ENCODE peak calls at places on chromosome 20, in eight cellular contexts. S is lower leg skin, X is AG10803, C is astrocyte, R is hepatocyte, G is cardiac muscle cell, J is stomach, I is left ventricle myocardium inferior. Z is an unnamed sample.

GRCh38 chr20:17910828-17911294 is 57.7 kb downstream of the SNX5 start:
- DNase-seq in S (no peak), X (peak), C (peak), R (peak), G (peak), J (no peak), I (peak), Z (no peak)

GRCh38 chr20:2799688-2800589 is 488 bp downstream of the CPXM1 start:
- DNase-seq in S (peak), X (no peak), C (no peak), R (peak), G (peak), J (no peak), I (no peak), Z (no peak)

GRCh38 chr20:1997483-1998192 is 3.8 kb upstream of the PDYN start:
- DNase-seq in S (peak), X (no peak), C (no peak), R (no peak), G (no peak), J (no peak), I (no peak), Z (no peak)

GRCh38 chr20:17645546-17646208 is 36.4 kb downstream of the RRBP1 start:
- DNase-seq in S (no peak), X (peak), C (no peak), R (no peak), G (no peak), J (no peak), I (no peak), Z (no peak)

GRCh38 chr20:62550087-62550565 is 74.3 kb upstream of the GATA5 start:
- DNase-seq in S (no peak), X (no peak), C (no peak), R (no peak), G (no peak), J (no peak), I (peak), Z (no peak)

GRCh38 chr20:48776306-48776705 is 51.5 kb downstream of the PREX1 start:
- DNase-seq in S (no peak), X (peak), C (peak), R (no peak), G (peak), J (no peak), I (no peak), Z (no peak)

GRCh38 chr20:46057856-46058655 is 29.0 kb downstream of the SLC12A5 start:
- DNase-seq in S (peak), X (peak), C (peak), R (peak), G (peak), J (peak), I (peak), Z (no peak)

GRCh38 chr20:61162506-61162905 is 89.6 kb upstream of the CDH4 start:
- DNase-seq in S (peak), X (no peak), C (no peak), R (no peak), G (no peak), J (no peak), I (no peak), Z (no peak)

GRCh38 chr20:57698191-57698866 is 11.5 kb downstream of the PMEPA1 start:
- DNase-seq in S (no peak), X (peak), C (peak), R (peak), G (peak), J (peak), I (no peak), Z (no peak)

GRCh38 chr20:21206571-21206970 is 80.7 kb downstream of the KIZ start:
- DNase-seq in S (no peak), X (no peak), C (no peak), R (no peak), G (no peak), J (no peak), I (no peak), Z (no peak)

GRCh38 chr20:23192469-23192868 is 106.3 kb upstream of the CD93 start:
- DNase-seq in S (no peak), X (no peak), C (no peak), R (no peak), G (no peak), J (no peak), I (no peak), Z (no peak)

GRCh38 chr20:3452690-3453089 is 18.1 kb upstream of the ATRN start:
- DNase-seq in S (no peak), X (no peak), C (no peak), R (no peak), G (no peak), J (no peak), I (no peak), Z (no peak)

GRCh38 chr20:44154521-44155001 is 32.4 kb downstream of the JPH2 start:
- DNase-seq in S (no peak), X (peak), C (peak), R (no peak), G (no peak), J (no peak), I (no peak), Z (no peak)

GRCh38 chr20:16662462-16662861 is 67.4 kb upstream of the SNRPB2 start:
- DNase-seq in S (no peak), X (no peak), C (no peak), R (no peak), G (no peak), J (no peak), I (no peak), Z (no peak)

GRCh38 chr20:14148042-14148441 is 152.7 kb downstream of the MACROD2 start:
- DNase-seq in S (no peak), X (no peak), C (peak), R (no peak), G (peak), J (no peak), I (no peak), Z (no peak)

GRCh38 chr20:54524849-54525248 is 49.5 kb downstream of the DOK5 start:
- DNase-seq in S (no peak), X (no peak), C (no peak), R (no peak), G (no peak), J (no peak), I (no peak), Z (no peak)
- TF ChIP-seq CTCF in S (no peak), X (no peak), C (no peak), R (no peak), G (no peak), J (no peak), I (no peak), Z (no peak)

GRCh38 chr20:47215653-47216397 is 140.7 kb downstream of the ZMYND8 start:
- DNase-seq in S (no peak), X (no peak), C (no peak), R (no peak), G (no peak), J (no peak), I (no peak), Z (no peak)
- H3K4me3 ChIP-seq in S (no peak), X (no peak), C (no peak), R (no peak), G (no peak), J (no peak), I (no peak), Z (no peak)

GRCh38 chr20:36666181-36666740 is 20.3 kb upstream of the SLA2 start:
- DNase-seq in S (no peak), X (peak), C (no peak), R (no peak), G (peak), J (no peak), I (no peak), Z (no peak)
- TF ChIP-seq CTCF in S (no peak), X (peak), C (no peak), R (peak), G (peak), J (no peak), I (peak), Z (peak)

GRCh38 chr20:41051426-41051825 is 22.8 kb downstream of the TOP1 start:
- DNase-seq in S (no peak), X (no peak), C (no peak), R (no peak), G (no peak), J (no peak), I (no peak), Z (no peak)
- H3K4me3 ChIP-seq in S (no peak), X (no peak), C (no peak), R (no peak), G (no peak), J (no peak), I (no peak), Z (no peak)

DNA sequence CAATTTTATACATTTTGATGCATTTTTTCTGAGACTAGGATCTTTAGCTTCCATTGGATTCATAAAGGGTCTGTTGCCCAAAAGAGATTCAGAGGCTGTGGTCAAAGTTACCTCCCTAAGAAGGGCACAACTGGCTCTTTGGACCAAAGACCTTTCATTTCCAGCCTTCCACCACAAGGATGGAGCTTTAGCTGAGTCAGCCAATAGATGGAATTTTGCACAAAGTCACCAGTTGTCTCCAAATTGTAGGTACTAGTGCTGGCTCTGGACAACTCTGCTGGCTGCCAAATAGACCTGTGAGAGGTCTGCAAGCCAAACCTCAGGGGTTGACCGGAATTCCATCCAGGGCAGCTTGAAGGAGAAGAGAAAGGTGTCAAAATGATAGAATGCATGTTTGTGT is 555 bp downstream of the BPIFA1 start:
- DNase-seq in S (no peak), X (no peak), C (no peak), R (no peak), G (no peak), J (no peak), I (no peak), Z (no peak)
- TF ChIP-seq CTCF in S (no peak), X (no peak), C (no peak), R (no peak), G (no peak), J (no peak), I (no peak), Z (no peak)

GRCh38 chr20:63738687-63739128 is 868 bp upstream of the SLC2A4RG start:
- DNase-seq in S (peak), X (peak), C (no peak), R (peak), G (peak), J (peak), I (peak), Z (no peak)

GRCh38 chr20:63739129-63740069 is at the start of gene SLC2A4RG:
- DNase-seq in S (peak), X (peak), C (peak), R (peak), G (peak), J (peak), I (peak), Z (no peak)

GRCh38 chr20:63736893-63737689 is 627 bp downstream of the LIME1 start:
- DNase-seq in S (peak), X (no peak), C (no peak), R (peak), G (no peak), J (no peak), I (no peak), Z (no peak)

GRCh38 chr20:63737690-63737939 is 1.2 kb downstream of the LIME1 start:
- DNase-seq in S (no peak), X (no peak), C (no peak), R (no peak), G (no peak), J (no peak), I (no peak), Z (no peak)

GRCh38 chr20:63737940-63738686 is 1.5 kb upstream of the SLC2A4RG start:
- DNase-seq in S (peak), X (no peak), C (no peak), R (peak), G (no peak), J (no peak), I (no peak), Z (no peak)
- H3K4me3 ChIP-seq in S (no peak), X (no peak), C (no peak), R (no peak), G (peak), J (peak), I (peak), Z (no peak)

GRCh38 chr20:41136695-41137411 is 490 bp upstream of the PLCG1 start:
- DNase-seq in S (peak), X (peak), C (peak), R (peak), G (peak), J (peak), I (peak), Z (no peak)
- TF ChIP-seq CTCF in S (no peak), X (no peak), C (no peak), R (no peak), G (no peak), J (no peak), I (no peak), Z (no peak)

GRCh38 chr20:6767166-6767535 is 335 bp upstream of the BMP2 start:
- DNase-seq in S (peak), X (no peak), C (no peak), R (no peak), G (no peak), J (no peak), I (no peak), Z (no peak)

GRCh38 chr20:6765469-6766058 is 1.9 kb upstream of the BMP2 start:
- DNase-seq in S (no peak), X (peak), C (peak), R (peak), G (peak), J (no peak), I (no peak), Z (peak)

GRCh38 chr20:6767536-6768227 is at the start of gene BMP2:
- DNase-seq in S (peak), X (peak), C (peak), R (peak), G (peak), J (peak), I (peak), Z (no peak)

GRCh38 chr20:6766433-6766832 is 1.1 kb upstream of the BMP2 start:
- DNase-seq in S (no peak), X (no peak), C (no peak), R (no peak), G (no peak), J (no peak), I (no peak), Z (no peak)

GRCh38 chr20:6764619-6765018 is 2.9 kb upstream of the BMP2 start:
- DNase-seq in S (no peak), X (no peak), C (no peak), R (no peak), G (no peak), J (no peak), I (no peak), Z (no peak)
- H3K4me3 ChIP-seq in S (no peak), X (no peak), C (no peak), R (no peak), G (no peak), J (no peak), I (no peak), Z (no peak)

GRCh38 chr20:59035381-59035780 is 3.2 kb upstream of the ATP5F1E start:
- DNase-seq in S (no peak), X (no peak), C (no peak), R (no peak), G (no peak), J (no peak), I (no peak), Z (no peak)

GRCh38 chr20:59040682-59041081 is 1.9 kb downstream of the PRELID3B start:
- DNase-seq in S (no peak), X (no peak), C (no peak), R (peak), G (no peak), J (no peak), I (no peak), Z (no peak)

GRCh38 chr20:59039233-59039632 is 3.4 kb downstream of the PRELID3B start:
- DNase-seq in S (no peak), X (peak), C (no peak), R (no peak), G (peak), J (no peak), I (no peak), Z (no peak)

GRCh38 chr20:59033616-59034165 is 1.6 kb upstream of the ATP5F1E start:
- DNase-seq in S (no peak), X (no peak), C (no peak), R (no peak), G (no peak), J (no peak), I (no peak), Z (no peak)

DNA sequence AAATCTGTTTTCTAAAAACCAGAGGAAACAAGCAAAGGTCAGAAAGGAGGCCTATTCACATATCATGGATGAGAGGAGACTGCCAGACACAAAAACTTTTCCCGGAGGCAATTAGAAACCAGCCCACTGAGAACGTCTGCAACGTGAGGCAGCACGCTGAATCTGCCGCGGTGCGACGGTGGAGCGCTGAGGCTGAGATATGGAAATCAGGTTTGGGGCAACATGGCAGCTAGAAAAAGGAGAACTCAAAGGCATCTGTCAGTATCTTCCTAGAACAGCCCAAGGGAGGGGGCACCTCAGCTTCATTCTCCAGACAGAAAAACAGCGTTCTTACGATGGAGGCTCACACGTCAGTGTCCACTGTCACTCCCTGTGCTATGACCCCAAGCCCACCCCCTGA is 5.2 kb downstream of the PRELID3B start:
- DNase-seq in S (no peak), X (no peak), C (no peak), R (no peak), G (no peak), J (no peak), I (no peak), Z (no peak)
- TF ChIP-seq CTCF in S (no peak), X (no peak), C (no peak), R (no peak), G (no peak), J (no peak), I (no peak), Z (no peak)

DNA sequence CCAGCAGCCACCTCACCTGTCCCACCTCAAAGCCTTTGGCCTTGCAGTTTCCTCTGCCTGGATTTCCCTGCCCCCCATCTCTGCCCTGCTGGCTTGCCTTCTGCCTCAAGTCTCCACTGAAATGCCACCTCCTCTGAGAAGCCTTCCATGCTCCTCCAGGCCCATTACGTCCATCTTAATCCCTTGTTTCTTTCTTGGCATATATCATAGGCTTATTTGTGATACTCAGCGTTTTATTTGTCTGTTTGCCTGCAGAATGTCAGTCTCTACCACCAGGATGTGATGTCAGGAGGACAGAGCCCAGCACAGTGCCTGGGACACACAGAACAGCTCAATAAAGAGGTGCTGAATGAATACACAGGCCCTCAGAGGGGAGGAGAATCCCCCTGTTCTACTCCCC is 24.4 kb upstream of the TLDC2 start:
- DNase-seq in S (no peak), X (no peak), C (no peak), R (no peak), G (no peak), J (no peak), I (no peak), Z (no peak)
- H3K4me3 ChIP-seq in S (no peak), X (no peak), C (no peak), R (no peak), G (no peak), J (no peak), I (no peak), Z (no peak)